ENCODE peak calls at places on chromosomes 13 and 19, in four cellular contexts. T is GM12878, K is HepG2, Z is H1. J is an unnamed sample.

GRCh38 chr13:25204843-25205242 is 32.8 kb upstream of the AMER2 start:
- DNase-seq in T (no peak), K (no peak), Z (no peak), J (no peak)

GRCh38 chr19:6718741-6719539 is 1.5 kb downstream of the C3 start:
- DNase-seq in K (peak), Z (no peak), T (no peak), J (peak)

GRCh38 chr19:28239270-28239669 is 973.7 kb downstream of the UQCRFS1 start:
- DNase-seq in Z (peak), T (no peak), K (no peak), J (peak)

GRCh38 chr13:91045351-91046034 is 302.0 kb upstream of the MIR17HG start:
- DNase-seq in Z (no peak), T (no peak), K (no peak), J (peak)

GRCh38 chr19:10760268-10760944 is 42.5 kb downstream of the DNM2 start:
- DNase-seq in T (no peak), K (no peak), Z (no peak), J (no peak)

GRCh38 chr19:18966304-18966703 is 25.3 kb upstream of the HOMER3 start:
- DNase-seq in T (no peak), Z (no peak), K (no peak), J (no peak)

GRCh38 chr13:46896346-46897138 is at the start of gene HTR2A:
- DNase-seq in K (no peak), Z (no peak), T (no peak), J (no peak)

GRCh38 chr19:1324792-1325567 is 39.3 kb downstream of the EFNA2 start:
- DNase-seq in T (no peak), Z (no peak), K (peak), J (peak)

GRCh38 chr13:27371932-27372331 is 52.5 kb upstream of the GTF3A start:
- DNase-seq in T (no peak), K (no peak), Z (no peak), J (no peak)

GRCh38 chr13:80342541-80343371 is 1.8 kb upstream of the SPRY2 start:
- DNase-seq in T (no peak), Z (no peak), K (peak), J (peak)

GRCh38 chr13:110664673-110665072 is 41.2 kb downstream of the CARS2 start:
- DNase-seq in Z (no peak), K (no peak), T (no peak), J (no peak)

GRCh38 chr13:79194727-79195126 is 211.3 kb downstream of the RBM26 start:
- DNase-seq in T (no peak), K (no peak), Z (no peak), J (no peak)
- H2AFZ ChIP-seq in T (peak), K (no peak), Z (no peak), J (no peak)

GRCh38 chr13:22703601-22704209 is 477.1 kb upstream of the SGCG start:
- DNase-seq in Z (no peak), K (no peak), T (no peak), J (no peak)
- TF ChIP-seq YY1 in Z (no peak), K (no peak), T (no peak), J (no peak)

GRCh38 chr13:29713841-29714240 is 118.4 kb upstream of the SLC7A1 start:
- DNase-seq in T (no peak), K (no peak), Z (no peak), J (peak)
- TF ChIP-seq CHD2 in T (no peak), K (no peak), Z (no peak), J (no peak)

DNA sequence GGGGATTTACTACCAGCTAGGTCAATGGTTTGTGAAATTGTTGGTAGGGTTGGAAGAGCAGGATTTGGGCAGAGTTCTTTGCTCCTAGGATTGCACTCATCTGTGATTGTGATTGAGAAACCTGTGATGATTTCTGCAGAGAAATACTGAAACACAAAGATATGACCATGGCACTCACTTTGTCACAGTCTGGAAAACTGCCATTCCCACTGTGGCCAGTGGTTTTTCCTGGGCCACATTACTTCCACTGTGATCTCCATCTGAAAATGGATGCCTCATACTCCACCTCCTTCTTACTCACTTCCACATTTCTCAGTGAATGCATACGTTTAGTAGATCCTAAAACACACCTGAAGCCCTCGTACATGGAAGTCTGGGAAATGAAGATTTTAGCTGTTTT is 593.2 kb downstream of the LMO7 start:
- DNase-seq in Z (no peak), K (no peak), T (no peak), J (no peak)
- H2AFZ ChIP-seq in Z (peak), K (no peak), T (no peak), J (no peak)

GRCh38 chr13:39016789-39017188 is 21.1 kb downstream of the PROSER1 start:
- DNase-seq in Z (no peak), K (peak), T (no peak), J (peak)
- TF ChIP-seq YY1 in Z (no peak), K (no peak), T (no peak), J (no peak)

DNA sequence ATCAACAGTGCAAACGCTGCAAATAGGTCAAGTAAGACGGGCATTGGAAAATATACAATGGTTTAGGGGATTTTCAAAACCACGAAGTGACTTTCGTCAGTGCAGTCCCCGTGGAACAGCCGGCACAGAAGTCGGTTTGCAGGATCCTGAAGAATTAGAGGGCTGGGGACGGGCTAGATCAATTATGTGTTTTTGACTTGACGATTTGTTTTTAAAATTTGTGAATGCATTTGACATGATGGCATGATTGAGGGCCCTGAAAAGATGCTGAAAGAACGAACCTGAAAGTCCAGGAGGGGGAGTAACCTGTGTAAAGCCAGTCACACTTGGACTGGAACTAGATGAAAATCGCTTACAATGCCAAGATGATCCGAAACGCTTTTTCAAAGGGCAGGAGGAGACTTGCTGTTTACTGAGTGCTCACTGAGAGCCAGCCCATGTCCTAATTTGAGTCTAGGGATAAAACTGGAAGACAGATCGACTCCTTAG is 8.9 kb upstream of the DGKH start:
- DNase-seq in Z (no peak), T (peak), K (no peak), J (peak)
- TF ChIP-seq CHD2 in Z (no peak), T (no peak), K (no peak), J (no peak)